ENCODE peak calls at places on chromosomes 4 and X, in five cellular contexts. S is cardiac muscle cell, N is bronchial epithelial cell, I is GM12865, Z is heart right ventricle. F is an unnamed sample.

GRCh38 chr4:145760176-145760575 is 80.2 kb downstream of the C4orf51 start:
- DNase-seq in Z (no peak), S (no peak), I (no peak), N (no peak), F (no peak)

GRCh38 chr4:148065069-148065468 is 333.2 kb downstream of the ARHGAP10 start:
- DNase-seq in I (no peak), Z (no peak), N (peak; percentile 29), S (no peak), F (no peak)

GRCh38 chr4:16731776-16732380 is 166.6 kb downstream of the LDB2 start:
- DNase-seq in I (no peak), N (no peak), Z (no peak), S (no peak), F (no peak)

GRCh38 chr4:125085-125820 is 952 bp downstream of the ZNF718 start:
- DNase-seq in S (peak; percentile 73), I (peak; percentile 56), N (peak; percentile 41), Z (peak; percentile 37), F (no peak)

GRCh38 chrX:152927858-152928760 is 30.2 kb downstream of the ZNF185 start:
- DNase-seq in I (no peak), N (no peak), Z (no peak), S (no peak), F (no peak)

GRCh38 chrX:68429216-68429615 is 4.1 kb downstream of the OPHN1 start:
- DNase-seq in Z (no peak), N (peak; percentile 67), I (no peak), S (no peak), F (no peak)

GRCh38 chrX:154459843-154460242 is 1.8 kb downstream of the PLXNA3 start:
- DNase-seq in S (no peak), Z (no peak), N (no peak), I (no peak), F (no peak)

GRCh38 chr4:3501126-3501824 is 30.9 kb downstream of the LRPAP1 start:
- DNase-seq in S (no peak), I (no peak), N (no peak), Z (no peak), F (no peak)

GRCh38 chr4:120672558-120673147 is 249.9 kb downstream of the PRDM5 start:
- DNase-seq in N (no peak), I (no peak), Z (no peak), S (no peak), F (no peak)

GRCh38 chr4:7410470-7410869 is 24.3 kb downstream of the PSAPL1 start:
- DNase-seq in N (no peak), S (peak; percentile 42), Z (no peak), I (no peak), F (no peak)

GRCh38 chrX:103687696-103688191 is 1.2 kb upstream of the MORF4L2 start:
- DNase-seq in N (peak; percentile 71), Z (peak; percentile 82), S (peak; percentile 89), I (peak; percentile 67), F (peak; percentile 54)

DNA sequence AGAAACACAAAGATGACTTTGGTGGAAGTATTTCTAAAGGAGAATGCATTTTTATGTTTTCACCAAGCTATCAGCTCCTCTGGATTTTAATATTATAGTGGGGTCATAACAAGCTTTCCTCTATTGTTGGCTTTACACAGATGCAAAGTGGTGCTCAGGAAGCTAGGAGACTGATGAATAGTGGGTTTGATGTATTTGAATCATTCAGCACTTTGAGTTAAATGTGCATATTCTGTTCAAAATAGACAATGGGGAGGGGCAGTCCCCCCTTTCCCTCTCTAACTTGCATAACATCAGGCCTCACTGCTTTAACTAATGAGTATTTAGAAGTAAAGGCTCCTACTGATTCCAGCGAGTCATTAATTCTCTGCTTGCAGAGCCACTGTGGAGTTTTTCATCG is 171.3 kb upstream of the NDP start:
- DNase-seq in S (no peak), Z (no peak), N (no peak), I (no peak), F (no peak)
- H3K4me3 ChIP-seq in S (no peak overlapping the region), Z (no peak overlapping the region), N (no peak overlapping the region), I (no peak overlapping the region), F (no peak overlapping the region)

GRCh38 chrX:135099493-135099783 is 20.9 kb downstream of the ETDB start:
- DNase-seq in N (no peak), I (no peak), Z (no peak), S (no peak), F (no peak)
- H3K4me3 ChIP-seq in N (no peak overlapping the region), I (no peak overlapping the region), Z (peak overlapping the region; percentile 55), S (no peak overlapping the region), F (no peak overlapping the region)

GRCh38 chr4:32735856-32736590 is 2015.9 kb downstream of the PCDH7 start:
- DNase-seq in S (no peak), Z (no peak), I (no peak), N (no peak), F (no peak)
- H3K4me3 ChIP-seq in S (no peak overlapping the region), Z (no peak overlapping the region), I (no peak overlapping the region), N (no peak overlapping the region), F (no peak overlapping the region)

GRCh38 chrX:56233682-56234081 is 1.5 kb downstream of the KLF8 start:
- DNase-seq in Z (peak; percentile 43), N (peak; percentile 79), S (peak; percentile 14), I (peak; percentile 88), F (no peak)
- H3K4me3 ChIP-seq in Z (peak overlapping the region; percentile 61), N (peak overlapping the region; percentile 50), S (peak overlapping the region; percentile 11), I (peak overlapping the region; percentile 79), F (no peak overlapping the region)

DNA sequence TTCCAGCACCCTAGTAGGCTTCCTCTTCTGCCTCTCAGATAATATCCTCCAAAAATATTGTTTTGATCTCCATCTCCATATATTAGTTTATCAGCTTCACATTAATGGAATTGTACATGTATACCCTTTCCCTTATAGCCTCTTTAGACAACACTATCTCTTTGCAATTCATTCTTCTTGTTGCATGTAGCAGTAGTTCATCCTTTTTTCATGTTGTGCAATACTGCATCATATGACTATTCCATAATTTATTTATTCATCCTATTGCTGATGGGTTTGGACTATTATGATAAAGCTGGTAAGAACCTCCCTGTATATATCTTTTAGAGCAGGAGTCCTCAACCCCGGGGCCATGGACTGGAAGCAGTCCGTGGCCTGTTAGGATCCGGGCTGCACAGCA is 148.2 kb upstream of the FAT1 start:
- DNase-seq in N (no peak), S (no peak), I (no peak), Z (no peak), F (no peak)
- H3K4me3 ChIP-seq in N (no peak overlapping the region), S (no peak overlapping the region), I (no peak overlapping the region), Z (no peak overlapping the region), F (no peak overlapping the region)

DNA sequence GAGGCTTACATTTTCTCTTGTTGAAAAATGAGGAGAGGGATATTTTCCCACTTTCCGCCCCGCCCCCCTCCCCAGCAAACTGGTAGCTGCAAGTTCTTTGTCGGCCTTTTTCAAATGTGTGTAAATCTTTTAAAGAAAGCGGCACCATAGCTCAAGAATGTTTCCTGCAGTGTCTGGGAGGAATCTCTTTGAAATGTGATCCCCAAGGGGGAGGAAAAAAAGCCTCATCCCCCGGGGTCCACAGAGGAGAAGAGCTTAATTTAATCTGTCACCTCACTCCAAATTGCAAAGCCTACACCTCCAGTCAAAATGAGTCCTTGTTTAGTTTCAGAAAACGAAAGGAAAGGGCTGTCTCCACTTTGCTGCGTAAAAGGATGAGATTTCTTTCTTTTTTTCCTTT is 34.8 kb downstream of the ASMT start:
- DNase-seq in Z (no peak), N (no peak), S (no peak), I (no peak), F (no peak)
- H3K4me3 ChIP-seq in Z (no peak overlapping the region), N (no peak overlapping the region), S (no peak overlapping the region), I (no peak overlapping the region), F (no peak overlapping the region)

GRCh38 chrX:19789782-19790181 is 97.6 kb downstream of the SH3KBP1 start:
- DNase-seq in I (no peak), Z (no peak), N (no peak), S (no peak), F (no peak)
- H3K4me3 ChIP-seq in I (no peak overlapping the region), Z (no peak overlapping the region), N (no peak overlapping the region), S (no peak overlapping the region), F (no peak overlapping the region)